ENCODE peak calls at places on chromosome 19, in nine cellular contexts. One of them, this sample, is unnamed.

GRCh38 chr19:5205388-5205787 is 135.2 kb downstream of the PTPRS start:
- DNase-seq in choroid plexus epithelial cell: no peak
- DNase-seq in esophagus muscularis mucosa: no peak
- DNase-seq in suprapubic skin: no peak
- DNase-seq in fibroblast of pulmonary artery: no peak
- DNase-seq in cardiac fibroblast: no peak
- DNase-seq in stomach: no peak
- DNase-seq in mucosa of descending colon: no peak
- DNase-seq in BJ: no peak
- DNase-seq in this sample: no peak

GRCh38 chr19:53903055-53903680 is 5.9 kb upstream of the CACNG7 start:
- DNase-seq in stomach: no peak
- DNase-seq in choroid plexus epithelial cell: peak; percentile 55
- DNase-seq in cardiac fibroblast: peak; percentile 59
- DNase-seq in mucosa of descending colon: no peak
- DNase-seq in esophagus muscularis mucosa: no peak
- DNase-seq in BJ: no peak
- DNase-seq in suprapubic skin: no peak
- DNase-seq in fibroblast of pulmonary artery: peak; percentile 64
- DNase-seq in this sample: peak; percentile 67

GRCh38 chr19:29766100-29766499 is 45.7 kb upstream of the CCNE1 start:
- DNase-seq in stomach: no peak
- DNase-seq in mucosa of descending colon: no peak
- DNase-seq in cardiac fibroblast: no peak
- DNase-seq in esophagus muscularis mucosa: no peak
- DNase-seq in suprapubic skin: no peak
- DNase-seq in BJ: no peak
- DNase-seq in fibroblast of pulmonary artery: no peak
- DNase-seq in choroid plexus epithelial cell: no peak
- DNase-seq in this sample: no peak

GRCh38 chr19:53374743-53375142 is 9.2 kb downstream of the ZNF525 start:
- DNase-seq in cardiac fibroblast: no peak
- DNase-seq in BJ: no peak
- DNase-seq in stomach: no peak
- DNase-seq in esophagus muscularis mucosa: no peak
- DNase-seq in fibroblast of pulmonary artery: no peak
- DNase-seq in mucosa of descending colon: no peak
- DNase-seq in choroid plexus epithelial cell: no peak
- DNase-seq in suprapubic skin: no peak
- DNase-seq in this sample: no peak

GRCh38 chr19:913080-913748 is at the start of gene R3HDM4:
- DNase-seq in stomach: peak; percentile 86
- DNase-seq in esophagus muscularis mucosa: no peak
- DNase-seq in choroid plexus epithelial cell: peak; percentile 49
- DNase-seq in BJ: no peak
- DNase-seq in mucosa of descending colon: peak; percentile 89
- DNase-seq in fibroblast of pulmonary artery: peak; percentile 48
- DNase-seq in cardiac fibroblast: peak; percentile 46
- DNase-seq in suprapubic skin: peak; percentile 89
- DNase-seq in this sample: peak; percentile 80

GRCh38 chr19:53034948-53035675 is 9.4 kb upstream of the ERVV-2 start:
- DNase-seq in esophagus muscularis mucosa: no peak
- DNase-seq in mucosa of descending colon: no peak
- DNase-seq in fibroblast of pulmonary artery: no peak
- DNase-seq in BJ: no peak
- DNase-seq in suprapubic skin: no peak
- DNase-seq in cardiac fibroblast: peak; percentile 71
- DNase-seq in stomach: no peak
- DNase-seq in choroid plexus epithelial cell: no peak
- DNase-seq in this sample: no peak

GRCh38 chr19:30131246-30131645 is 189.2 kb downstream of the URI1 start:
- DNase-seq in suprapubic skin: no peak
- DNase-seq in stomach: no peak
- DNase-seq in choroid plexus epithelial cell: no peak
- DNase-seq in esophagus muscularis mucosa: no peak
- DNase-seq in mucosa of descending colon: no peak
- DNase-seq in cardiac fibroblast: no peak
- DNase-seq in BJ: no peak
- DNase-seq in fibroblast of pulmonary artery: no peak
- DNase-seq in this sample: no peak

GRCh38 chr19:7789447-7789846 is 26.4 kb downstream of the CLEC4M start:
- DNase-seq in esophagus muscularis mucosa: no peak
- DNase-seq in stomach: no peak
- DNase-seq in BJ: no peak
- DNase-seq in fibroblast of pulmonary artery: no peak
- DNase-seq in choroid plexus epithelial cell: no peak
- DNase-seq in suprapubic skin: no peak
- DNase-seq in mucosa of descending colon: peak; percentile 62
- DNase-seq in cardiac fibroblast: no peak
- DNase-seq in this sample: no peak

GRCh38 chr19:40245506-40246128 is 19.1 kb upstream of the CCNP start:
- DNase-seq in cardiac fibroblast: no peak
- DNase-seq in BJ: no peak
- DNase-seq in suprapubic skin: no peak
- DNase-seq in stomach: no peak
- DNase-seq in choroid plexus epithelial cell: no peak
- DNase-seq in mucosa of descending colon: no peak
- DNase-seq in fibroblast of pulmonary artery: no peak
- DNase-seq in esophagus muscularis mucosa: no peak
- DNase-seq in this sample: no peak

GRCh38 chr19:4191044-4191443 is 8.6 kb downstream of the ANKRD24 start:
- DNase-seq in cardiac fibroblast: no peak
- DNase-seq in esophagus muscularis mucosa: no peak
- DNase-seq in suprapubic skin: no peak
- DNase-seq in stomach: no peak
- DNase-seq in choroid plexus epithelial cell: no peak
- DNase-seq in fibroblast of pulmonary artery: no peak
- DNase-seq in mucosa of descending colon: no peak
- DNase-seq in BJ: no peak
- DNase-seq in this sample: no peak

GRCh38 chr19:45245334-45245787 is at the start of gene EXOC3L2:
- DNase-seq in choroid plexus epithelial cell: no peak
- DNase-seq in suprapubic skin: no peak
- DNase-seq in fibroblast of pulmonary artery: no peak
- DNase-seq in stomach: no peak
- DNase-seq in BJ: no peak
- DNase-seq in cardiac fibroblast: no peak
- DNase-seq in mucosa of descending colon: no peak
- DNase-seq in esophagus muscularis mucosa: no peak
- DNase-seq in this sample: no peak

GRCh38 chr19:36128392-36128736 is 11.5 kb upstream of the CAPNS1 start:
- DNase-seq in esophagus muscularis mucosa: no peak
- DNase-seq in BJ: no peak
- DNase-seq in stomach: no peak
- DNase-seq in choroid plexus epithelial cell: no peak
- DNase-seq in suprapubic skin: no peak
- DNase-seq in mucosa of descending colon: no peak
- DNase-seq in cardiac fibroblast: no peak
- DNase-seq in fibroblast of pulmonary artery: no peak
- DNase-seq in this sample: peak; percentile 38

GRCh38 chr19:51784922-51785690 is 9.9 kb upstream of the FPR3 start:
- DNase-seq in suprapubic skin: peak; percentile 89
- DNase-seq in cardiac fibroblast: peak; percentile 94
- DNase-seq in stomach: no peak
- DNase-seq in choroid plexus epithelial cell: peak; percentile 94
- DNase-seq in mucosa of descending colon: no peak
- DNase-seq in BJ: no peak
- DNase-seq in fibroblast of pulmonary artery: peak; percentile 87
- DNase-seq in esophagus muscularis mucosa: peak; percentile 96
- DNase-seq in this sample: no peak

GRCh38 chr19:45615795-45616708 is 14.0 kb upstream of the GPR4 start:
- DNase-seq in fibroblast of pulmonary artery: peak; percentile 92
- DNase-seq in mucosa of descending colon: peak; percentile 94
- DNase-seq in stomach: peak; percentile 88
- DNase-seq in suprapubic skin: peak; percentile 86
- DNase-seq in esophagus muscularis mucosa: peak; percentile 93
- DNase-seq in choroid plexus epithelial cell: peak; percentile 95
- DNase-seq in BJ: no peak
- DNase-seq in cardiac fibroblast: peak; percentile 90
- DNase-seq in this sample: peak; percentile 82

GRCh38 chr19:418761-419632 is 10.1 kb upstream of the C2CD4C start:
- DNase-seq in cardiac fibroblast: no peak
- DNase-seq in mucosa of descending colon: peak; percentile 41
- DNase-seq in suprapubic skin: peak; percentile 53
- DNase-seq in esophagus muscularis mucosa: no peak
- DNase-seq in stomach: no peak
- DNase-seq in choroid plexus epithelial cell: no peak
- DNase-seq in BJ: no peak
- DNase-seq in fibroblast of pulmonary artery: no peak
- DNase-seq in this sample: no peak

GRCh38 chr19:3670796-3671679 is 29.2 kb downstream of the PIP5K1C start:
- DNase-seq in fibroblast of pulmonary artery: peak; percentile 89
- DNase-seq in esophagus muscularis mucosa: peak; percentile 95
- DNase-seq in mucosa of descending colon: no peak
- DNase-seq in stomach: peak; percentile 30
- DNase-seq in choroid plexus epithelial cell: peak; percentile 84
- DNase-seq in cardiac fibroblast: peak; percentile 86
- DNase-seq in suprapubic skin: peak; percentile 80
- DNase-seq in BJ: peak; percentile 36
- DNase-seq in this sample: no peak

GRCh38 chr19:10292789-10293636 is 3.3 kb downstream of the ICAM5 start:
- DNase-seq in suprapubic skin: no peak
- DNase-seq in stomach: no peak
- DNase-seq in cardiac fibroblast: no peak
- DNase-seq in mucosa of descending colon: peak; percentile 66
- DNase-seq in BJ: no peak
- DNase-seq in esophagus muscularis mucosa: no peak
- DNase-seq in choroid plexus epithelial cell: no peak
- DNase-seq in fibroblast of pulmonary artery: no peak
- DNase-seq in this sample: no peak

GRCh38 chr19:798415-799075 is 1.3 kb downstream of the PTBP1 start:
- DNase-seq in choroid plexus epithelial cell: no peak
- DNase-seq in cardiac fibroblast: no peak
- DNase-seq in fibroblast of pulmonary artery: no peak
- DNase-seq in suprapubic skin: no peak
- DNase-seq in BJ: no peak
- DNase-seq in mucosa of descending colon: peak; percentile 84
- DNase-seq in esophagus muscularis mucosa: no peak
- DNase-seq in stomach: no peak
- DNase-seq in this sample: no peak

GRCh38 chr19:57099199-57099661 is 20.6 kb upstream of the USP29 start:
- DNase-seq in BJ: no peak
- DNase-seq in esophagus muscularis mucosa: no peak
- DNase-seq in mucosa of descending colon: no peak
- DNase-seq in cardiac fibroblast: peak; percentile 61
- DNase-seq in stomach: peak; percentile 49
- DNase-seq in choroid plexus epithelial cell: peak; percentile 50
- DNase-seq in suprapubic skin: no peak
- DNase-seq in fibroblast of pulmonary artery: peak; percentile 30
- DNase-seq in this sample: peak; percentile 3
- TF ChIP-seq CTCF in BJ: peak; percentile 72
- TF ChIP-seq CTCF in esophagus muscularis mucosa: peak; percentile 91
- TF ChIP-seq CTCF in mucosa of descending colon: no peak
- TF ChIP-seq CTCF in cardiac fibroblast: peak; percentile 85
- TF ChIP-seq CTCF in stomach: peak; percentile 47
- TF ChIP-seq CTCF in choroid plexus epithelial cell: peak; percentile 64
- TF ChIP-seq CTCF in suprapubic skin: peak; percentile 51
- TF ChIP-seq CTCF in fibroblast of pulmonary artery: peak; percentile 44
- TF ChIP-seq CTCF in this sample: peak; percentile 23

GRCh38 chr19:42199440-42200115 is 17.9 kb downstream of the DEDD2 start:
- DNase-seq in stomach: peak; percentile 34
- DNase-seq in cardiac fibroblast: no peak
- DNase-seq in fibroblast of pulmonary artery: no peak
- DNase-seq in esophagus muscularis mucosa: no peak
- DNase-seq in choroid plexus epithelial cell: no peak
- DNase-seq in suprapubic skin: peak; percentile 81
- DNase-seq in mucosa of descending colon: peak; percentile 87
- DNase-seq in BJ: no peak
- DNase-seq in this sample: no peak
- TF ChIP-seq CTCF in stomach: no peak
- TF ChIP-seq CTCF in cardiac fibroblast: no peak
- TF ChIP-seq CTCF in fibroblast of pulmonary artery: no peak
- TF ChIP-seq CTCF in esophagus muscularis mucosa: no peak
- TF ChIP-seq CTCF in choroid plexus epithelial cell: no peak
- TF ChIP-seq CTCF in suprapubic skin: peak; percentile 41
- TF ChIP-seq CTCF in mucosa of descending colon: no peak
- TF ChIP-seq CTCF in BJ: no peak
- TF ChIP-seq CTCF in this sample: no peak

DNA sequence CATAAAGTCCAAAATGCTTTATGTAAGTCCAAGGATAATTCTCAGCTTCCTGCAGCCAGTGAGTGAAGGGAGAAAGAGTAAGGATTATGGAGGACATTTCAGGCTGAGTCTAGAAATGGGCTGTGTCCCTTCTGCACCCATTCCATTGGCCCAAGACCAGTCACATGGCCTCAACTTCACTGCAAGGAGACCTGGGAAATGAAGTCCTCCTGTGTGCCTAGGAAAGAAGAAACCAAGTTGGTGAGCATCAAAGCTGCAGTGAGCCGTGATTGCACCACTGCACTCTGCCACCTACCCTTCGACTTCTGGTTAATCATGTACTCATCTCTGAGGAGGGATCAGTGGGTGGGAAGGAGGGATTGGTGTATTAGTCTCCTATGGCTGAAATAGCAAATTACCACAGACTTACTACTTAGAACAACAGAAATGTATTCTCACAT is 3.6 kb upstream of the CD37 start:
- DNase-seq in choroid plexus epithelial cell: peak; percentile 83
- DNase-seq in fibroblast of pulmonary artery: peak; percentile 60
- DNase-seq in stomach: peak; percentile 34
- DNase-seq in esophagus muscularis mucosa: peak; percentile 64
- DNase-seq in suprapubic skin: no peak
- DNase-seq in mucosa of descending colon: no peak
- DNase-seq in BJ: no peak
- DNase-seq in cardiac fibroblast: peak; percentile 59
- DNase-seq in this sample: peak; percentile 52
- TF ChIP-seq CTCF in choroid plexus epithelial cell: no peak
- TF ChIP-seq CTCF in fibroblast of pulmonary artery: no peak
- TF ChIP-seq CTCF in stomach: no peak
- TF ChIP-seq CTCF in esophagus muscularis mucosa: no peak
- TF ChIP-seq CTCF in suprapubic skin: no peak
- TF ChIP-seq CTCF in mucosa of descending colon: no peak
- TF ChIP-seq CTCF in BJ: no peak
- TF ChIP-seq CTCF in cardiac fibroblast: no peak
- TF ChIP-seq CTCF in this sample: no peak

GRCh38 chr19:15633122-15633521 is 7.6 kb upstream of the CYP4F3 start:
- DNase-seq in stomach: no peak
- DNase-seq in cardiac fibroblast: no peak
- DNase-seq in mucosa of descending colon: no peak
- DNase-seq in BJ: no peak
- DNase-seq in suprapubic skin: no peak
- DNase-seq in esophagus muscularis mucosa: no peak
- DNase-seq in choroid plexus epithelial cell: no peak
- DNase-seq in fibroblast of pulmonary artery: no peak
- DNase-seq in this sample: no peak

GRCh38 chr19:15634105-15634504 is 6.6 kb upstream of the CYP4F3 start:
- DNase-seq in fibroblast of pulmonary artery: no peak
- DNase-seq in suprapubic skin: no peak
- DNase-seq in mucosa of descending colon: no peak
- DNase-seq in BJ: no peak
- DNase-seq in choroid plexus epithelial cell: no peak
- DNase-seq in stomach: no peak
- DNase-seq in esophagus muscularis mucosa: no peak
- DNase-seq in cardiac fibroblast: no peak
- DNase-seq in this sample: no peak

GRCh38 chr19:15635016-15635805 is 5.5 kb upstream of the CYP4F3 start:
- DNase-seq in suprapubic skin: no peak
- DNase-seq in cardiac fibroblast: no peak
- DNase-seq in BJ: no peak
- DNase-seq in fibroblast of pulmonary artery: no peak
- DNase-seq in mucosa of descending colon: no peak
- DNase-seq in esophagus muscularis mucosa: no peak
- DNase-seq in stomach: no peak
- DNase-seq in choroid plexus epithelial cell: no peak
- DNase-seq in this sample: no peak

GRCh38 chr19:15629003-15629880 is 11.5 kb upstream of the CYP4F3 start:
- DNase-seq in stomach: peak; percentile 90
- DNase-seq in fibroblast of pulmonary artery: peak; percentile 53
- DNase-seq in esophagus muscularis mucosa: peak; percentile 94
- DNase-seq in choroid plexus epithelial cell: peak; percentile 62
- DNase-seq in BJ: no peak
- DNase-seq in suprapubic skin: peak; percentile 87
- DNase-seq in cardiac fibroblast: peak; percentile 59
- DNase-seq in mucosa of descending colon: peak; percentile 87
- DNase-seq in this sample: peak; percentile 87

GRCh38 chr19:15631817-15632216 is 8.9 kb upstream of the CYP4F3 start:
- DNase-seq in BJ: no peak
- DNase-seq in mucosa of descending colon: no peak
- DNase-seq in esophagus muscularis mucosa: no peak
- DNase-seq in suprapubic skin: no peak
- DNase-seq in fibroblast of pulmonary artery: no peak
- DNase-seq in cardiac fibroblast: peak; percentile 8
- DNase-seq in choroid plexus epithelial cell: peak; percentile 5
- DNase-seq in stomach: no peak
- DNase-seq in this sample: peak; percentile 50
- TF ChIP-seq CTCF in BJ: peak; percentile 38
- TF ChIP-seq CTCF in mucosa of descending colon: no peak
- TF ChIP-seq CTCF in esophagus muscularis mucosa: no peak
- TF ChIP-seq CTCF in suprapubic skin: peak; percentile 28
- TF ChIP-seq CTCF in fibroblast of pulmonary artery: peak; percentile 23
- TF ChIP-seq CTCF in cardiac fibroblast: peak; percentile 42
- TF ChIP-seq CTCF in choroid plexus epithelial cell: peak; percentile 36
- TF ChIP-seq CTCF in stomach: no peak
- TF ChIP-seq CTCF in this sample: peak; percentile 71